ENCODE peak calls at places on chromosomes 5 and 9, in seven cellular contexts. R is H1, D is mesenchymal stem cell, F is neuronal stem cell, K is H9, Z is IMR-90, M is trophoblast cell. W is an unnamed sample.

GRCh38 chr5:141100243-141100805 is at the start of gene PCDHB3:
- DNase-seq in R (peak; percentile 51), D (peak; percentile 38), F (no peak), K (peak; percentile 79), Z (peak; percentile 16), M (no peak), W (peak; percentile 85)

GRCh38 chr5:119385136-119386128 is 29.6 kb downstream of the TNFAIP8 start:
- DNase-seq in R (no peak), D (no peak), F (no peak), K (no peak), Z (no peak), M (no peak), W (peak; percentile 23)

GRCh38 chr9:114448706-114449105 is 56.6 kb downstream of the WHRN start:
- DNase-seq in R (no peak), D (peak; percentile 5), F (no peak), K (no peak), Z (peak; percentile 18), M (no peak), W (no peak)

GRCh38 chr5:6649186-6649585 is 15.9 kb downstream of the SRD5A1 start:
- DNase-seq in R (peak; percentile 25), D (peak; percentile 8), F (no peak), K (peak; percentile 53), Z (no peak), M (no peak), W (peak; percentile 46)

GRCh38 chr9:81720450-81721086 is 31.2 kb upstream of the TLE1 start:
- DNase-seq in R (no peak), D (no peak), F (no peak), K (no peak), Z (no peak), M (no peak), W (no peak)

GRCh38 chr5:178116406-178116885 is 3.1 kb downstream of the N4BP3 start:
- DNase-seq in R (no peak), D (no peak), F (no peak), K (peak; percentile 68), Z (no peak), M (no peak), W (no peak)

GRCh38 chr9:29773676-29774075 is 2200.4 kb upstream of the C9orf72 start:
- DNase-seq in R (no peak), D (no peak), F (no peak), K (no peak), Z (no peak), M (no peak), W (no peak)

GRCh38 chr5:157178961-157179360 is 1.7 kb upstream of the ITK start:
- DNase-seq in R (no peak), D (no peak), F (no peak), K (no peak), Z (no peak), M (no peak), W (no peak)

GRCh38 chr9:14349141-14349817 is 35.3 kb upstream of the NFIB start:
- DNase-seq in R (no peak), D (peak; percentile 46), F (peak; percentile 42), K (no peak), Z (no peak), M (no peak), W (peak; percentile 42)

GRCh38 chr9:71741841-71742648 is 26.3 kb downstream of the CEMIP2 start:
- DNase-seq in R (no peak), D (peak; percentile 68), F (no peak), K (no peak), Z (peak; percentile 93), M (peak; percentile 64), W (no peak)

GRCh38 chr9:4207881-4208615 is 91.8 kb downstream of the GLIS3 start:
- DNase-seq in R (no peak), D (peak; percentile 59), F (no peak), K (no peak), Z (peak; percentile 61), M (no peak), W (no peak)

GRCh38 chr5:178216779-178217178 is 12.4 kb downstream of the HNRNPAB start:
- DNase-seq in R (no peak), D (no peak), F (no peak), K (no peak), Z (no peak), M (no peak), W (no peak)

GRCh38 chr5:150081541-150082283 is 4.6 kb downstream of the CSF1R start:
- DNase-seq in R (no peak), D (no peak), F (no peak), K (no peak), Z (peak; percentile 26), M (peak; percentile 7), W (no peak)

GRCh38 chr5:117204404-117204803 is 629.8 kb upstream of the SEMA6A start:
- DNase-seq in R (no peak), D (no peak), F (no peak), K (no peak), Z (no peak), M (no peak), W (no peak)

GRCh38 chr5:117204926-117205869 is 630.6 kb upstream of the SEMA6A start:
- DNase-seq in R (no peak), D (no peak), F (no peak), K (no peak), Z (no peak), M (no peak), W (peak; percentile 42)

GRCh38 chr5:117207088-117207668 is 632.6 kb upstream of the SEMA6A start:
- DNase-seq in R (no peak), D (no peak), F (no peak), K (peak; percentile 36), Z (no peak), M (no peak), W (peak; percentile 39)

GRCh38 chr5:117201016-117201415 is 626.4 kb upstream of the SEMA6A start:
- DNase-seq in R (no peak), D (peak; percentile 12), F (no peak), K (no peak), Z (no peak), M (no peak), W (no peak)

DNA sequence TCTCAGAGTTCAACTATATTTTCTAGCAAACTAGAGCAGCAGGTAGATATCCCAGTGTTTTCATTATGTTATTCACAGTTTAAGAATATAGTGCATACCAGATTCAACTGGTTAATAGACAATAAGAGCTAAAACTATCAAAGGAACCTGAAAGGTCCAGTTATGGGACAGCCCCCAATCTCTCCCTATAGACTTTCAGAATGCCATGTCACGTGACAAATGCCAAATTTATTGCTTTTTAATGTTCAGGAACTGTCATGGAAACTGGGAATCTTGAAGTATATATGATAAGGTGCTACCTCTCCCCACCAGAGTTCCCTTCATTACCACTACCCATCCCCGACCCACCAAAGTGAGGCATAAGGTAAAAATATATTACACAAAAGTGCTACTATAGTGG is 629.0 kb upstream of the SEMA6A start:
- DNase-seq in R (no peak), D (no peak), F (no peak), K (no peak), Z (no peak), M (no peak), W (no peak)
- H4K8ac ChIP-seq in R (no peak overlapping the region), D (no peak overlapping the region), F (no peak overlapping the region), K (no peak overlapping the region), Z (no peak overlapping the region), M (no peak overlapping the region), W (no peak overlapping the region)

DNA sequence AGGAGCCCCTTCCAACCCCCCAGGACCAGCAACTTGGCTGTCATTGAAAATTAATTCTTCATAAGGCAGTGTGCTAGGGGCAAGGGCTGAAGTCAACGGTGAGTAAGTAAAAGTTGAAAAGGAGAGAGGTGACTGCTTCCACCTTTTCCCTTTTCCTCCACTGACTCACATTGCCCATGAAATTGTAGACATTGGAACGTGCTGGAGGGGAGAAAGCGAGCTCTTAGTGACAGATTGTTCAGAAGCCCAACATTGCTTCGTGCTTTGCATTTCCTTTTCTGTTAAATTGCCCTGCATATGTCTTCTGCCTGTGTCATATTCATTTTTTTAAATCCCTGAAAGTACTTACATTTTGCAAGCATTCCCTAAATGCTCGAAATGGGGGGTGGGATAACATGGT is 19.0 kb downstream of the GLRA1 start:
- DNase-seq in R (no peak), D (no peak), F (no peak), K (no peak), Z (no peak), M (peak; percentile 65), W (no peak)
- H4K8ac ChIP-seq in R (no peak overlapping the region), D (no peak overlapping the region), F (no peak overlapping the region), K (no peak overlapping the region), Z (no peak overlapping the region), M (no peak overlapping the region), W (no peak overlapping the region)

GRCh38 chr5:135223404-135223803 is 175.6 kb downstream of the MACROH2A1 start:
- DNase-seq in R (no peak), D (no peak), F (no peak), K (no peak), Z (no peak), M (no peak), W (no peak)
- H4K8ac ChIP-seq in R (no peak overlapping the region), D (no peak overlapping the region), F (no peak overlapping the region), K (no peak overlapping the region), Z (no peak overlapping the region), M (no peak overlapping the region), W (no peak overlapping the region)

DNA sequence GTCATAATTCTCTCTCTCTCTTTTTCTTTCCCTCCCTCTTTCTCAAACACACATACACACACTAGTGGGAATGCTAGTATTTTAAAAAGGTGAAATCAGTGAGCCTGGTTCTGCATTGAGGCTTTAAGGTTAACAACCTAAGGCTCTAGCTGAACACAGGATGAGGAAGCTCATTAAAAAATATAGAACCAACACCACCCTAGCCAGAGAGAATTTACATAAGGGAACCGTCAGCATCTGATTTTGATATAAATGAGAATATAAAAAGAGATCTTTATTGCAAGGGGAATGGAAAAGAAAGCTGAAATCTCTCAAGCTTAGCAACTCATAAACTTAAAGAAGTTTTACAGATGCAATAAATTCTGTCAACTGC is 100.5 kb downstream of the MAMDC2 start:
- DNase-seq in R (no peak), D (no peak), F (no peak), K (no peak), Z (no peak), M (no peak), W (no peak)
- H4K8ac ChIP-seq in R (no peak overlapping the region), D (no peak overlapping the region), F (no peak overlapping the region), K (no peak overlapping the region), Z (no peak overlapping the region), M (no peak overlapping the region), W (no peak overlapping the region)

GRCh38 chr9:33690156-33690908 is 105.0 kb upstream of the PRSS3 start:
- DNase-seq in R (no peak), D (no peak), F (no peak), K (no peak), Z (no peak), M (no peak), W (no peak)

GRCh38 chr9:33682551-33682950 is 112.8 kb upstream of the PRSS3 start:
- DNase-seq in R (no peak), D (no peak), F (no peak), K (no peak), Z (no peak), M (no peak), W (no peak)

GRCh38 chr9:33687779-33688178 is 107.6 kb upstream of the PRSS3 start:
- DNase-seq in R (no peak), D (no peak), F (no peak), K (no peak), Z (peak; percentile 7), M (no peak), W (no peak)

DNA sequence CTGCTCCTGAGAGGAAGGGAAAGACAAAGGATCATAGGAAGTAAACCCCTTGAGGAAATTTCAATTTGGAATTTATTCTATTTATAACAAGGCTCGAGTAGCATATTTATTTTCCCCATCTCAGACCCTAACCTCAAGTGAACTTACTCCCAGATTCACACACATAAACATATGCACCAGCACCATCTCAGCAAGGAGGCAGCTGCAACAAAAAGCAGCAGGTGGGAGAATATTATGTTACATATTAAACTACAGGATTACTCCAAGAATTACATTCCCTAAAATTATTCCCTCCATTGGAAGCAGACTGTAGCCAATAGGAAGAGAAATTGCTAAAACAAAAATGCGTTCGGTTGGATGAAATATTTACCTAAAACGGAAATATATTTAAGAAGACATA is 108.4 kb upstream of the PRSS3 start:
- DNase-seq in R (no peak), D (no peak), F (no peak), K (no peak), Z (no peak), M (no peak), W (no peak)
- H4K8ac ChIP-seq in R (no peak overlapping the region), D (no peak overlapping the region), F (no peak overlapping the region), K (no peak overlapping the region), Z (no peak overlapping the region), M (no peak overlapping the region), W (no peak overlapping the region)